ENCODE peak calls at places on chromosomes 16 and 17, in eight cellular contexts. G is mucosa of gallbladder, P is epithelial cell of esophagus, O is ascending aorta, B is mesendoderm, C is HTR-8/SVneo, U is GM04504, H is keratinocyte. N is an unnamed sample.

GRCh38 chr16:81792828-81793227 is 13.7 kb downstream of the PLCG2 start:
- DNase-seq in G (no peak), P (no peak), O (no peak), B (no peak), C (no peak), U (no peak), H (no peak), N (no peak)

GRCh38 chr17:75482098-75482943 is 25.9 kb downstream of the TMEM94 start:
- DNase-seq in G (no peak), P (no peak), O (no peak), B (no peak), C (no peak), U (no peak), H (no peak), N (no peak)

GRCh38 chr16:17476414-17477259 is 5.9 kb upstream of the XYLT1 start:
- DNase-seq in G (peak), P (peak), O (no peak), B (peak), C (no peak), U (no peak), H (peak), N (peak)

GRCh38 chr16:69727916-69728270 is 1.5 kb upstream of the NQO1 start:
- DNase-seq in G (peak), P (no peak), O (no peak), B (no peak), C (no peak), U (no peak), H (no peak), N (no peak)

GRCh38 chr17:58060596-58061191 is 22.5 kb upstream of the DYNLL2 start:
- DNase-seq in G (no peak), P (peak), O (no peak), B (no peak), C (no peak), U (no peak), H (no peak), N (peak)

GRCh38 chr16:67661864-67662652 is 1.3 kb downstream of the PARD6A start:
- DNase-seq in G (no peak), P (no peak), O (no peak), B (no peak), C (no peak), U (no peak), H (no peak), N (no peak)

GRCh38 chr16:16021988-16022682 is 72.7 kb downstream of the ABCC1 start:
- DNase-seq in G (peak), P (peak), O (peak), B (peak), C (peak), U (peak), H (peak), N (peak)

GRCh38 chr16:2737238-2737605 is 15.2 kb upstream of the SRRM2 start:
- DNase-seq in G (no peak), P (no peak), O (no peak), B (no peak), C (no peak), U (no peak), H (no peak), N (no peak)

GRCh38 chr16:22189473-22190168 is 16.5 kb upstream of the EEF2K start:
- DNase-seq in G (peak), P (peak), O (peak), B (no peak), C (no peak), U (no peak), H (no peak), N (peak)

GRCh38 chr17:36072431-36073121 is 8.5 kb downstream of the CCL18 start:
- DNase-seq in G (peak), P (peak), O (no peak), B (peak), C (peak), U (no peak), H (no peak), N (peak)

GRCh38 chr17:81016575-81016974 is 18.4 kb upstream of the BAIAP2 start:
- DNase-seq in G (no peak), P (no peak), O (no peak), B (no peak), C (no peak), U (no peak), H (no peak), N (no peak)

GRCh38 chr17:62653002-62653830 is 25.7 kb downstream of the MRC2 start:
- DNase-seq in G (peak), P (no peak), O (peak), B (peak), C (peak), U (peak), H (no peak), N (peak)

GRCh38 chr16:11114366-11115164 is 141.4 kb downstream of the SOCS1 start:
- DNase-seq in G (no peak), P (no peak), O (no peak), B (peak), C (no peak), U (no peak), H (no peak), N (no peak)

GRCh38 chr17:82909322-82909904 is 69.6 kb upstream of the ZNF750 start:
- DNase-seq in G (no peak), P (no peak), O (no peak), B (no peak), C (no peak), U (no peak), H (no peak), N (no peak)

GRCh38 chr17:41530062-41531048 is 2.2 kb upstream of the KRT19 start:
- DNase-seq in G (peak), P (peak), O (no peak), B (peak), C (peak), U (peak), H (no peak), N (peak)